ENCODE peak calls at places on chromosomes 16 and 17, in eight cellular contexts. V is lung microvascular endothelial cell; Y is ACHN; S is brain microvascular endothelial cell; T is iPS-NIHi11; H is NCI-H1105 treated with DMSO at 0.1 percent for 48 hours; Z is T-helper 2 cell treated with Interferon-gamma antibody and Interleukin-4, amounts not matched to agents 5 μg/mL and 100 μg/mL, for 36 hours; I is pancreas. K is an unnamed sample.
A peak's percentile ranks its signal among the peaks of the same experiment; 100 is the strongest.

GRCh38 chr17:3037259-3037658 is 26.1 kb downstream of the OR1D5 start:
- DNase-seq in S (no peak), V (no peak), T (no peak), Z (no peak), H (no peak), Y (no peak), I (no peak), K (no peak)

GRCh38 chr17:17061516-17061915 is 19.3 kb downstream of the MPRIP start:
- DNase-seq in I (peak; percentile 26), H (no peak), T (no peak), V (no peak), Y (no peak), Z (no peak), S (no peak), K (no peak)

GRCh38 chr16:48231675-48232214 is 12.4 kb upstream of the LONP2 start:
- DNase-seq in Y (peak; percentile 61), I (no peak), T (peak; percentile 61), S (peak; percentile 40), Z (peak; percentile 32), V (peak; percentile 33), H (peak; percentile 33), K (peak; percentile 32)

GRCh38 chr17:3770471-3770870 is 30.5 kb downstream of the ITGAE start:
- DNase-seq in V (no peak), Y (no peak), Z (no peak), H (no peak), I (no peak), S (no peak), T (no peak), K (no peak)

GRCh38 chr17:65743313-65743665 is 181.8 kb upstream of the AXIN2 start:
- DNase-seq in I (no peak), Y (no peak), H (no peak), S (no peak), V (no peak), Z (no peak), T (no peak), K (no peak)

GRCh38 chr16:91484-91883 is 13.5 kb downstream of the MPG start:
- DNase-seq in Y (no peak), T (no peak), H (peak; percentile 64), I (no peak), V (no peak), S (no peak), Z (no peak), K (no peak)

GRCh38 chr16:88297178-88297720 is 85.5 kb upstream of the ZNF469 start:
- DNase-seq in Z (no peak), V (no peak), I (peak; percentile 46), Y (no peak), T (no peak), S (no peak), H (no peak), K (no peak)

GRCh38 chr17:70089513-70090148 is 14.6 kb downstream of the KCNJ16 start:
- DNase-seq in H (no peak), T (no peak), V (no peak), I (no peak), Z (no peak), S (no peak), Y (no peak), K (no peak)

GRCh38 chr17:2690165-2691068 is 21.1 kb downstream of the CLUH start:
- DNase-seq in V (no peak), H (no peak), Z (no peak), T (peak; percentile 23), S (no peak), I (peak; percentile 49), Y (no peak), K (no peak)

GRCh38 chr17:50772251-50772650 is 4.9 kb upstream of the ANKRD40CL start:
- DNase-seq in I (no peak), H (no peak), Z (no peak), V (no peak), Y (no peak), T (no peak), S (no peak), K (no peak)

GRCh38 chr16:68642436-68643064 is 2.6 kb upstream of the CDH3 start:
- DNase-seq in Y (no peak), V (no peak), T (peak; percentile 77), H (peak; percentile 42), S (peak; percentile 19), I (peak; percentile 58), Z (no peak), K (no peak)

GRCh38 chr16:1823821-1824220 is 2.8 kb downstream of the HAGH start:
- DNase-seq in T (peak; percentile 49), I (no peak), V (peak; percentile 54), S (peak; percentile 37), Z (no peak), Y (peak; percentile 86), H (no peak), K (peak; percentile 46)